ENCODE peak calls at places on chromosomes 1 and 21, in four cellular contexts. B is ovary, P is suprapubic skin, C is K562. Q is an unnamed sample.

GRCh38 chr1:22104865-22105437 is 37.9 kb downstream of the WNT4 start:
- DNase-seq in P (no peak), C (no peak), B (no peak), Q (no peak)

GRCh38 chr1:6502000-6502891 is 10.8 kb upstream of the PLEKHG5 start:
- DNase-seq in C (no peak), P (peak; percentile 85), B (peak; percentile 81), Q (no peak)

GRCh38 chr1:64212023-64212422 is 8.6 kb downstream of the UBE2U start:
- DNase-seq in B (no peak), C (no peak), P (no peak), Q (no peak)

GRCh38 chr21:44930543-44930981 is 9.3 kb upstream of the SLX9 start:
- DNase-seq in C (no peak), B (peak; percentile 15), P (no peak), Q (no peak)

GRCh38 chr1:44924835-44925464 is 61.4 kb downstream of the EIF2B3 start:
- DNase-seq in P (no peak), B (no peak), C (no peak), Q (no peak)

GRCh38 chr1:221444346-221444745 is 297.5 kb downstream of the DUSP10 start:
- DNase-seq in B (no peak), P (no peak), C (no peak), Q (no peak)

GRCh38 chr1:45802343-45803298 is 791 bp upstream of the MAST2 start:
- DNase-seq in B (peak; percentile 69), P (peak; percentile 86), C (peak; percentile 84), Q (peak; percentile 95)

GRCh38 chr1:67753776-67754525 is 69.0 kb downstream of the GADD45A start:
- DNase-seq in P (no peak), B (no peak), C (peak; percentile 66), Q (no peak)

GRCh38 chr1:57468661-57469523 is 45.0 kb upstream of the DAB1 start:
- DNase-seq in P (no peak), B (no peak), C (no peak), Q (no peak)

GRCh38 chr21:16169102-16169511 is 439.3 kb downstream of the USP25 start:
- DNase-seq in P (no peak), B (no peak), C (no peak), Q (no peak)

GRCh38 chr1:25780318-25781129 is 19.5 kb upstream of the SELENON start:
- DNase-seq in B (peak; percentile 58), C (no peak), P (no peak), Q (no peak)

GRCh38 chr1:115476616-115477015 is 138.6 kb upstream of the NGF start:
- DNase-seq in P (peak; percentile 41), C (no peak), B (no peak), Q (no peak)

GRCh38 chr1:81449786-81450185 is 350.9 kb upstream of the ADGRL2 start:
- DNase-seq in B (no peak), P (no peak), C (no peak), Q (no peak)

GRCh38 chr1:59139396-59139795 is 157.5 kb upstream of the FGGY start:
- DNase-seq in B (no peak), C (peak; percentile 15), P (no peak), Q (peak; percentile 29)

GRCh38 chr1:210446479-210446878 is 117.8 kb downstream of the HHAT start:
- DNase-seq in P (no peak), C (no peak), B (no peak), Q (no peak)

GRCh38 chr1:234315091-234315541 is 58.1 kb upstream of the COA6 start:
- DNase-seq in B (no peak), C (no peak), P (no peak), Q (peak; percentile 60)

GRCh38 chr1:193827516-193827915 is 641.1 kb upstream of the B3GALT2 start:
- DNase-seq in C (no peak), P (no peak), B (no peak), Q (no peak)

GRCh38 chr1:41313661-41314131 is 47.5 kb upstream of the FOXO6 start:
- DNase-seq in P (no peak), B (no peak), C (peak; percentile 73), Q (peak; percentile 62)

GRCh38 chr1:152189657-152190442 is 30.8 kb upstream of the RPTN start:
- DNase-seq in B (peak; percentile 33), P (no peak), C (peak; percentile 59), Q (no peak)

GRCh38 chr1:97332716-97333115 is 588.1 kb downstream of the DPYD start:
- DNase-seq in P (no peak), B (no peak), C (no peak), Q (no peak)

GRCh38 chr1:41160498-41161110 is 81.5 kb downstream of the SCMH1 start:
- DNase-seq in B (no peak), C (peak; percentile 71), P (no peak), Q (no peak)

GRCh38 chr1:207822602-207823451 is 71.0 kb downstream of the CD46 start:
- DNase-seq in B (peak; percentile 89), P (peak; percentile 93), C (peak; percentile 90), Q (peak; percentile 98)

GRCh38 chr1:243926803-243927245 is 76.8 kb upstream of the AKT3 start:
- DNase-seq in C (no peak), P (no peak), B (no peak), Q (no peak)

GRCh38 chr1:39946216-39946615 is 8.7 kb upstream of the MFSD2A start:
- DNase-seq in P (no peak), C (no peak), B (no peak), Q (no peak)

GRCh38 chr1:153353226-153353947 is 4.3 kb upstream of the S100A9 start:
- DNase-seq in B (peak; percentile 34), P (peak; percentile 41), C (peak; percentile 39), Q (peak; percentile 55)
- TF ChIP-seq CTCF in B (no peak), P (no peak), C (peak; percentile 58), Q (no peak)

GRCh38 chr1:85328713-85329376 is 52.4 kb upstream of the BCL10 start:
- DNase-seq in P (no peak), B (no peak), C (no peak), Q (no peak)
- TF ChIP-seq EP300 in P (no peak), B (no peak), C (no peak), Q (no peak)

DNA sequence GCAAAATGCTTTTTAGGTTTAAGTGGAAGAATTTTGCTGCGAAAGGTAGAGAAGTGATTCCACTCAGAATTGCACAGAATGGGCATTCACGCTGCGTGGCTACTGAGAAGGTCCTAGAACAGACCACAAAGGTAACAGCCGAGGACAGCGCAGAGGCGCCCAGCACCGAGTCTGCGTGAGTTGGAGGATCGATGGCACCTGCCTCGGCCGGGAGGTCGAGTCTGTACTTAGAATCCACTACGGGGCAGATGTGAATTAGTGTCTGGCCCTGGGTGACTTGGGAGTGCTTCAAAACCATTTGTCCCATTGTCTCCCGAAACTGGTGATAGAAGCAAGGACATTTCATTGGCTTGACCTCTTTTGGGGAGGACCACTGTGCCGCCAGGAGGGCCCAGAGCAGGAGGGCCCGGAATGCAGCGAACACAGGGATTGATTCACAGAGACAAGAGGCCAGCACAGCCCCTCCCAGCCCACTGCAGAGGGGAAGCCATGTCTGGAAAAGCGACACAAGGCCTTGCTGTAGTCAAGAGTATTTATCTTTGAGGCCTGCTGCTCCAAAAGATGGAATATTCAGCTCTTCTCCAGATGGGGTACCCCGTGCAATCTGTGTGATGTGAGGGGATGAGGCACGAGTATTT is 35.0 kb upstream of the TTC34 start:
- DNase-seq in P (no peak), B (no peak), C (no peak), Q (no peak)
- H3K9me3 ChIP-seq in P (no peaks in the 10 kb centered on the region), B (no peaks in the 10 kb centered on the region), C (no peaks in the 10 kb centered on the region), Q (no peaks in the 10 kb centered on the region)

DNA sequence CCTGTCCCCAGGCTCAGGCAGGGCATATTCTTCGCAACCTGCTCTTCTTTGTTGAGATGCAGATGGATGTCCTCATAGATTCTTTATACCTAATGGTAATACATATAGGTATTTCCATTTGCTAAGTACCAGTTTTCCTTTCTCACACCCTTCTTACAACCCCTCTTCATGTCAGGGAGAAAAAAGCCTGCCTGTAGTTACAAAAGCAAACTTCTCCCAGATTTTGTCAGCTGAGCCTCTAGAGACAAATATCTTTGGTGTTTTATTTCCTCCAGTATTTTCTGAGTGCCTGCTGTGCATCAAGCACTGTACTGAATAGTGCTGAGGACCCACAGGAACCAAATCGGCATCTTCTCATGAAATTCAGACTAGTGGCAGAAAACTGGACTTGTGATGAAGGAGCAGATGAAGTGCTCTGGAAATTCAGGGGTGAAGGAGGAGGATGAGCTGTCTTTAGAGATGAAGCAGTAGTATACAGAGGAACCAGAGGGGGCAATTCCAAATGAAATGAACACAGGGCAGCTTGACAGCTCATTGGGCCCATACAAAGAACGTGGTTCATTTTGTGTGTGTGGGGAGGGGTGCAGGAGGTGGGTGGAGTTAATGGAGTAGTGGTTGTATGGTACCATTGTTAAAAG is 33.4 kb downstream of the SLC2A1 start:
- DNase-seq in B (no peak), C (no peak), P (peak; percentile 41), Q (no peak)
- TF ChIP-seq CTCF in B (no peak), C (peak; percentile 16), P (no peak), Q (no peak)

GRCh38 chr1:157176591-157177121 is 38.5 kb upstream of the ETV3 start:
- DNase-seq in C (no peak), P (no peak), B (no peak), Q (no peak)
- TF ChIP-seq EP300 in C (no peak), P (no peak), B (no peak), Q (no peak)

GRCh38 chr1:37755290-37755689 is 9.6 kb downstream of the EPHA10 start:
- DNase-seq in P (no peak), C (no peak), B (no peak), Q (no peak)
- H3K9me3 ChIP-seq in P (no peaks in the 10 kb centered on the region), C (no peaks in the 10 kb centered on the region), B (no peaks in the 10 kb centered on the region), Q (no peaks in the 10 kb centered on the region)

GRCh38 chr1:20165522-20165951 is 20.4 kb upstream of the UBXN10 start:
- DNase-seq in P (no peak), B (no peak), C (peak; percentile 46), Q (no peak)
- TF ChIP-seq CTCF in P (no peak), B (no peak), C (peak; percentile 75), Q (peak; percentile 28)

GRCh38 chr1:223471566-223471965 is 78.4 kb downstream of the CCDC185 start:
- DNase-seq in C (no peak), P (no peak), B (no peak), Q (no peak)
- TF ChIP-seq EP300 in C (no peak), P (no peak), B (no peak), Q (no peak)